ENCODE peak calls at places on chromosomes 7 and 10, in five cellular contexts. C, K, P, Y and H are unnamed samples.

GRCh38 chr7:139479620-139480019 is 3.9 kb downstream of the KLRG2 start:
- DNase-seq in C (no peak), K (no peak), P (no peak), Y (no peak), H (no peak)

GRCh38 chr10:17196573-17196972 is 4.9 kb downstream of the TRDMT1 start:
- DNase-seq in C (no peak), K (no peak), P (no peak), Y (no peak), H (no peak)

GRCh38 chr10:58017719-58018367 is 249.9 kb downstream of the IPMK start:
- DNase-seq in C (no peak), K (no peak), P (no peak), Y (no peak), H (peak)

GRCh38 chr10:67612577-67613537 is 83.1 kb downstream of the CTNNA3 start:
- DNase-seq in C (peak), K (no peak), P (peak), Y (peak), H (no peak)

GRCh38 chr10:131819241-131820072 is 81.4 kb upstream of the PPP2R2D start:
- DNase-seq in C (no peak), K (no peak), P (peak), Y (no peak), H (no peak)

GRCh38 chr10:50367732-50368131 is 116.4 kb upstream of the ASAH2 start:
- DNase-seq in C (peak), K (no peak), P (peak), Y (no peak), H (peak)

GRCh38 chr10:123870260-123870659 is 21.3 kb downstream of the CPXM2 start:
- DNase-seq in C (no peak), K (no peak), P (no peak), Y (no peak), H (no peak)

GRCh38 chr10:56346845-56347415 is 14.1 kb downstream of the ZWINT start:
- DNase-seq in C (no peak), K (no peak), P (no peak), Y (no peak), H (no peak)

GRCh38 chr7:146321301-146321700 is 204.7 kb downstream of the CNTNAP2 start:
- DNase-seq in C (no peak), K (no peak), P (no peak), Y (no peak), H (no peak)

GRCh38 chr10:49139000-49139865 is 5.4 kb upstream of the FAM170B start:
- DNase-seq in C (no peak), K (no peak), P (no peak), Y (no peak), H (peak)

GRCh38 chr7:116177009-116177408 is 33.3 kb upstream of the TES start:
- DNase-seq in C (no peak), K (no peak), P (no peak), Y (no peak), H (peak)

GRCh38 chr10:35195361-35196306 is 69.0 kb downstream of the CREM start:
- DNase-seq in C (peak), K (peak), P (peak), Y (peak), H (peak)

GRCh38 chr7:143384148-143384547 is 3.0 kb downstream of the ZYX start:
- DNase-seq in C (no peak), K (no peak), P (no peak), Y (no peak), H (no peak)

GRCh38 chr7:141659501-141659900 is 42.5 kb downstream of the DENND11 start:
- DNase-seq in C (no peak), K (no peak), P (no peak), Y (no peak), H (no peak)

GRCh38 chr7:129612112-129613015 is 844 bp downstream of the NRF1 start:
- DNase-seq in C (peak), K (peak), P (peak), Y (peak), H (peak)

GRCh38 chr10:16491933-16492332 is 29.7 kb downstream of the C1QL3 start:
- DNase-seq in C (no peak), K (no peak), P (no peak), Y (no peak), H (no peak)

GRCh38 chr7:22352812-22353340 is 4.1 kb downstream of the RAPGEF5 start:
- DNase-seq in C (no peak), K (no peak), P (no peak), Y (no peak), H (no peak)

GRCh38 chr10:4770766-4771553 is 55.0 kb upstream of the AKR1E2 start:
- DNase-seq in C (no peak), K (peak), P (peak), Y (no peak), H (peak)

GRCh38 chr7:121001932-121002754 is 13.6 kb downstream of the CPED1 start:
- DNase-seq in C (no peak), K (no peak), P (no peak), Y (no peak), H (no peak)

GRCh38 chr10:8527773-8528172 is 473.3 kb downstream of the GATA3 start:
- DNase-seq in C (no peak), K (no peak), P (no peak), Y (no peak), H (no peak)

GRCh38 chr7:141649865-141650499 is 52.0 kb downstream of the DENND11 start:
- DNase-seq in C (peak), K (peak), P (peak), Y (no peak), H (peak)

GRCh38 chr7:70669859-70670258 is 462.1 kb upstream of the GALNT17 start:
- DNase-seq in C (no peak), K (no peak), P (no peak), Y (peak), H (no peak)